ENCODE peak calls at places on chromosomes 12 and 14, in six cellular contexts. N is HCT116, D is K562, U is A549, H is HepG2, L is IMR-90. W is an unnamed sample.

GRCh38 chr14:52801014-52801708 is 9.8 kb upstream of the GNPNAT1 start:
- DNase-seq in N (no peak), L (peak; percentile 92), H (no peak), U (peak; percentile 43), D (no peak), W (no peak)

GRCh38 chr12:46373303-46374182 is 970 bp upstream of the SLC38A2 start:
- DNase-seq in U (no peak), N (no peak), L (peak; percentile 68), H (peak; percentile 72), D (peak; percentile 64), W (peak; percentile 83)

GRCh38 chr14:22850944-22851790 is 14.8 kb downstream of the MMP14 start:
- DNase-seq in H (no peak), D (no peak), L (peak; percentile 98), N (no peak), U (no peak), W (no peak)

GRCh38 chr12:114528766-114529165 is 122.8 kb upstream of the TBX5 start:
- DNase-seq in H (no peak), D (no peak), U (no peak), L (no peak), N (no peak), W (no peak)

GRCh38 chr12:34336619-34337465 is 314.5 kb downstream of the ALG10 start:
- DNase-seq in U (peak; percentile 55), N (no peak), D (peak; percentile 72), L (no peak), H (no peak), W (no peak)

GRCh38 chr14:96106891-96107290 is 67.7 kb downstream of the C14orf132 start:
- DNase-seq in H (no peak), L (no peak), U (no peak), N (no peak), D (no peak), W (no peak)

GRCh38 chr12:113422030-113422900 is at the start of gene SDSL:
- DNase-seq in D (peak; percentile 89), H (peak; percentile 48), U (peak; percentile 90), L (peak; percentile 80), N (peak; percentile 48), W (peak; percentile 29)

GRCh38 chr12:6267007-6267721 is 43.3 kb upstream of the PLEKHG6 start:
- DNase-seq in U (no peak), L (peak; percentile 75), D (no peak), H (no peak), N (no peak), W (no peak)

GRCh38 chr12:109741970-109742372 is 28.3 kb downstream of the FAM222A start:
- DNase-seq in U (no peak), H (peak; percentile 56), L (no peak), N (no peak), D (no peak), W (peak; percentile 39)

GRCh38 chr14:44309336-44309735 is 197.7 kb downstream of the FSCB start:
- DNase-seq in D (no peak), L (no peak), H (no peak), U (no peak), N (no peak), W (no peak)

GRCh38 chr12:106030210-106031175 is 108.3 kb downstream of the NUAK1 start:
- DNase-seq in U (peak; percentile 83), N (no peak), D (no peak), H (no peak), L (peak; percentile 96), W (no peak)

DNA sequence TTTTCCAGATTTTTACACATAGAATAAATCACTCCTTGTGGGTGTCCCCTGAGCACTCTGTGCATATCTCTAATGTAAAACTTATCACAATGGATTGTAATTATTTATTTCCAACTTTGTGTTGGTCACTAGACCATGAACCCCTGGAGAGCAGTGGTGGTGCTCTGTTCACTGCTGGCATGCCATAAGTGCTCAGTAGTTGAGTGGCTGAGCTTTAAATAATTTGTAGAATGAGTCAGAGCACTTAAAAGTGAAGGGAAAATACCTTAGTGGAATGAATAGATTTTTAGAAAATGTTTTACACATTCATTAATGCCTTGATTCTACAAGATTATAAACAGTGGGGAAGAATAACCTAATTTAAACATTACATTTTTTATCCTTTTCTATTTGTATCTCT is 6.3 kb downstream of the MGAT4C start:
- DNase-seq in U (no peak), N (no peak), H (no peak), D (no peak), L (peak; percentile 70), W (no peak)
- TF ChIP-seq CEBPB in U (no peak), N (no peak), H (no peak), D (no peak), L (no peak), W (no peak)

DNA sequence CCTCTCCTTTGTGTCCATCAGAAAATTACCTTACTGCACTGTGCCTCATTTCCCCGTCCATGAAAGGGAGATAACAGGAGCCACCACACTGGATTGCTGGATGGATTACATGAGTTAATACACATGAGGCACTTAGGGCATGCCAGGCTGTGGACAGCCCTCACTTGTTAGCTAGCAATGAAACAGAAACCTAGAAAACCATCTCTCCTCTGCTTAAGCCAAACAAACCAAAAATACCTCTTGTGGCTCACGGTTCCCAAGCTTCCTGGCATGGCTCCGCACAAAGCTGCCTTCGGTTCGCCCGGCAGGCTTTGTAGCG is 660 bp upstream of the HCFC2 start:
- DNase-seq in L (peak; percentile 61), U (no peak), N (no peak), D (no peak), H (no peak), W (no peak)
- TF ChIP-seq CEBPB in L (no peak), U (no peak), N (no peak), D (no peak), H (no peak), W (no peak)

GRCh38 chr12:4160314-4161040 is 113.1 kb upstream of the CCND2 start:
- DNase-seq in U (no peak), L (no peak), H (no peak), D (no peak), N (no peak), W (no peak)

GRCh38 chr12:4157122-4157521 is 116.4 kb upstream of the CCND2 start:
- DNase-seq in U (no peak), D (no peak), H (no peak), L (no peak), N (no peak), W (no peak)

GRCh38 chr12:4164591-4165558 is 108.7 kb upstream of the CCND2 start:
- DNase-seq in U (no peak), N (no peak), H (no peak), L (peak; percentile 75), D (no peak), W (peak; percentile 78)

GRCh38 chr12:4159851-4160250 is 113.7 kb upstream of the CCND2 start:
- DNase-seq in H (no peak), U (no peak), N (no peak), D (no peak), L (no peak), W (peak; percentile 16)

GRCh38 chr12:4161718-4162117 is 111.8 kb upstream of the CCND2 start:
- DNase-seq in U (no peak), L (no peak), D (no peak), H (no peak), N (no peak), W (no peak)
- TF ChIP-seq CEBPB in U (no peak), L (no peak), D (no peak), H (no peak), N (no peak), W (no peak)

DNA sequence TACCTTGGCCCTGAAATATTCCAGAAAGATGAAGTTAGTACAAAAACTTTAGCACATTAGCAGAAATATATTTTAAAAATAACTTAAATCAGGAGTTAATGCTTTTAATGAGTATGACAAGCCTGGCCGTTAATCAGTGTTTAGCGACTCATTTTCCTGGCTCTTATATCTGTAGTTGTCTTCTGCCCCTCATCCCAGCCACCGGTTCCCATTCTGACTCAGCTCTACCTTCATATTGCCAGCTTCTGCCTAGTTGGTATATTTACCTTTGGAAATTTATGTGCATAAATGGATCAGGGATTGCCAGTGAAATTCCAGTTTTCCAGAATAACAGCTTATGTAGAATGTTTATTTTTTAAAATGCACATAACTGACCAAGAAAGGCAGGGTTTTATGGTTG is 79.9 kb downstream of the ERGIC2 start:
- DNase-seq in H (no peak), L (no peak), N (no peak), U (no peak), D (no peak), W (no peak)
- TF ChIP-seq CEBPB in H (no peak), L (no peak), N (no peak), U (no peak), D (no peak), W (no peak)

GRCh38 chr14:102500724-102501123 is 8.9 kb downstream of the ANKRD9 start:
- DNase-seq in U (no peak), N (no peak), H (no peak), D (no peak), L (no peak), W (no peak)
- TF ChIP-seq CEBPB in U (no peak), N (no peak), H (no peak), D (no peak), L (no peak), W (no peak)

DNA sequence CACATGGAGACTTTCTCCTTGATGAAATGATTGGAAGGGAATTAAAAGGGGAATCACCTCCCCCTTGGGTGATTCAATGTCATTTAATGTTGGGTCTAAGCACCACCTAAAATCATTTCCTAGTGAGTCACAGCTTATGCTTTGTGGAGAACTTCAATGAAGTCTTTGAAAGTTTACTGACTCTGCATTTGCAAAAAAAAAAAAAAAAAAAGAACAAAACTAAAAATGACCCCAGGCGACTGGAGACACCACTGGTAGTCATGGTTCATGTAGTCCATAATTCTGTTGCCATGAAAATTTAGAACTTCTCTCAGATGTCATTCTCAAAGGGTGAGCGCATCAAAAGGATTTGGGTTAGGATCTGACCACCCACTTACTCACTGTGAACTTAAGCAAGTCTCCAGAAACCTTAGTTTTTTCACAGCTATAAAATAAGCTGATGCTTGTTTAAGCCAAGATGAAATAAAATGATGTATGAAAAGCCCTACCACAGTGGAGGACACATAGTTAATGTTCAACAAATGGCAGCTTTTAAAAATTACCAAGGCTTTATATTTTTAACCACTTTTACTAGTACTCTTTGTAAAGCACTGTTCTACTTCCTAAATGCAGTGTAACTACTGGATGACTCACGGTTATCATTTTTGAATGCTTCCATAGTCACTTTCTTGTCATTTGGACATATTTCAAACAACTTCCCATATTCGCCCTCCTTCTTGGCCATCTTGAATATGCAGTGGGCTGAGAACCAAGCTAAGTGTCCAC is 18.1 kb upstream of the KSR2 start:
- DNase-seq in L (peak; percentile 17), H (no peak), U (peak; percentile 81), N (peak; percentile 97), D (no peak), W (no peak)
- TF ChIP-seq CEBPB in L (no peak), H (no peak), U (no peak), N (peak; percentile 72), D (no peak), W (no peak)

DNA sequence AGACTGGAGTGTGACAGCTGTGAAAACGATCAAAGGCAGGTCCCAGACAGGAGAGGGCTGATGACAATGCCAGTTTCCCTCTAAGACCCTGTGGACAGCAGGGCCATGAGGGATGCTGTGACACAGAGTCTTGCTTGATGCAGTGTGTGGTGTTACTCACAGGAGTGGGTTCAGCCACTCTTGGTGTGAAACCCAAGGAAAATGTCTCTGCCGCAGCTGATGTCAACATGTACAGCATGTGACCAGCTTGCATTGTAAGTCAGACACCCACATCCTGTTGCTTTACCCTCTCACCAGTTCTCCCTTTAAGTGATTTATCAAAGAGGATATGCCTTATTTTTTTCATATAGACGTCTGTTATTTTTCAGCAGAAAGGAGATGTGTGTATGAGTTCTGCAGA is 268.6 kb downstream of the BTG1 start:
- DNase-seq in L (peak; percentile 40), N (no peak), U (no peak), H (no peak), D (no peak), W (no peak)
- TF ChIP-seq CEBPB in L (no peak), N (no peak), U (no peak), H (no peak), D (no peak), W (no peak)